ENCODE peak calls at places on chromosomes 5 and 9, in seven cellular contexts. V is neuronal stem cell; I is cardiac muscle cell; N is mammary epithelial cell; B is CD8-positive, alpha-beta T cell; O is CD4-positive, CD25-positive, alpha-beta regulatory T cell; C is effector memory CD4-positive, alpha-beta T cell. H is an unnamed sample.

GRCh38 chr5:179166886-179167841 is 107.0 kb downstream of the ZNF354C start:
- DNase-seq in V (peak; percentile 61), I (peak; percentile 60), N (no peak), B (peak; percentile 60), O (peak; percentile 13), C (peak; percentile 8), H (peak; percentile 43)

GRCh38 chr5:163165277-163165676 is 272.1 kb upstream of the CCNG1 start:
- DNase-seq in V (no peak), I (no peak), N (no peak), B (no peak), O (no peak), C (no peak), H (no peak)

GRCh38 chr5:170945275-170945674 is 83.5 kb downstream of the RANBP17 start:
- DNase-seq in V (no peak), I (no peak), N (no peak), B (no peak), O (no peak), C (no peak), H (no peak)

GRCh38 chr9:121299467-121300282 is 31.7 kb downstream of the GSN start:
- DNase-seq in V (no peak), I (peak; percentile 61), N (peak; percentile 19), B (no peak), O (no peak), C (no peak), H (no peak)

GRCh38 chr5:107736608-107737007 is 65.9 kb upstream of the EFNA5 start:
- DNase-seq in V (no peak), I (no peak), N (no peak), B (no peak), O (no peak), C (no peak), H (no peak)

GRCh38 chr5:56233230-56233629 is at the start of gene ANKRD55:
- DNase-seq in V (no peak), I (peak; percentile 4), N (no peak), B (no peak), O (no peak), C (no peak), H (no peak)

GRCh38 chr5:111069839-111070238 is 1.7 kb upstream of the TSLP start:
- DNase-seq in V (no peak), I (no peak), N (no peak), B (no peak), O (no peak), C (no peak), H (no peak)

GRCh38 chr5:10338996-10339903 is 14.2 kb upstream of the MARCHF6 start:
- DNase-seq in V (peak; percentile 45), I (no peak), N (no peak), B (no peak), O (no peak), C (no peak), H (peak; percentile 18)

GRCh38 chr9:32395483-32396216 is 11.2 kb downstream of the ACO1 start:
- DNase-seq in V (no peak), I (no peak), N (peak; percentile 88), B (no peak), O (no peak), C (no peak), H (no peak)

GRCh38 chr9:81906656-81907055 is 21.6 kb upstream of the SPATA31D4 start:
- DNase-seq in V (no peak), I (no peak), N (peak; percentile 40), B (no peak), O (no peak), C (no peak), H (no peak)

GRCh38 chr5:16606628-16607027 is 10.2 kb downstream of the RETREG1 start:
- DNase-seq in V (no peak), I (no peak), N (no peak), B (no peak), O (no peak), C (no peak), H (no peak)

GRCh38 chr5:98779264-98779877 is 5.9 kb downstream of the RGMB start:
- DNase-seq in V (no peak), I (no peak), N (no peak), B (no peak), O (no peak), C (no peak), H (no peak)
- H3K4me1 ChIP-seq in V (peaks cover 18% of the 10 kb centered on the region), I (peaks cover 3% of the 10 kb centered on the region), N (peaks cover 12% of the 10 kb centered on the region), B (peaks cover 13% of the 10 kb centered on the region), O (peaks cover 17% of the 10 kb centered on the region), C (peaks cover 7% of the 10 kb centered on the region), H (peaks cover 12% of the 10 kb centered on the region)

GRCh38 chr9:137028281-137029057 is 432 bp upstream of the ABCA2 start:
- DNase-seq in V (peak; percentile 75), I (peak; percentile 89), N (peak; percentile 47), B (peak; percentile 65), O (peak; percentile 70), C (peak; percentile 52), H (peak; percentile 79)

GRCh38 chr9:137030006-137030405 is 1.9 kb downstream of the FUT7 start:
- DNase-seq in V (no peak), I (no peak), N (no peak), B (no peak), O (no peak), C (no peak), H (no peak)

GRCh38 chr9:137028013-137028280 is at the start of gene ABCA2:
- DNase-seq in V (no peak), I (no peak), N (no peak), B (no peak), O (no peak), C (peak; percentile 55), H (no peak)

GRCh38 chr9:137030528-137030927 is 1.4 kb downstream of the FUT7 start:
- DNase-seq in V (no peak), I (no peak), N (no peak), B (no peak), O (no peak), C (no peak), H (no peak)

GRCh38 chr9:137029058-137029922 is 1.3 kb upstream of the ABCA2 start:
- DNase-seq in V (peak; percentile 75), I (peak; percentile 82), N (peak; percentile 50), B (peak; percentile 51), O (peak; percentile 60), C (peak; percentile 50), H (peak; percentile 63)
- H3K4me1 ChIP-seq in V (peaks cover 38% of the 10 kb centered on the region), I (peaks cover 5% of the 10 kb centered on the region), N (peaks cover 42% of the 10 kb centered on the region), B (peaks cover 73% of the 10 kb centered on the region), O (peaks cover 74% of the 10 kb centered on the region), C (peaks cover 65% of the 10 kb centered on the region), H (peaks cover 8% of the 10 kb centered on the region)

DNA sequence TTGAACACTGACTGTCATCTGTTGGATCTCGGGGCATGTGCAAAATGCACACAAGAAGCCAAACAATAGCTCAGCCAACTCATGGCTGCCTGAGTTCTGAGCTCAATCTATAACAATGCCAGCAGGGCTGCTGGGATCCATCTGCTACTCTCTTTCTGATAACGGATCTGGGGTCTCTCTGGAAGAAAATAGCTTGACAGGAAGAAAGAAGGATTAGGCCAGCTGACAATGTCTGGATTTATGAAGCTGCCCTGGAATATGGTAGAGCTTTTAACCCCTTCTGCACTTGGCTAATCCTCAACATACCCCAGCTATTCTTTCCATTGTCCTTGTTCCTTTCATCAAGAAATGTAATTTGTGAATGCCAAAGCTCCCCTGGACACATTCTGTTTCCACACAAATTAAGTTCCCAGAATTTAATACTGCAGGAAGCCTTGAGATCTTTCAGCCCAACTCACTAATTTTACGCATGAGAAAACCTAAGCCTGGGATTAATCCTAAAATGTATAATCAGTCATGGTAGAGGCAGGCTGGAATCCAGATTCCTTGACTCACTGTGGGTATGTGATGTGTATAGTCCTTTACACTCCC is 62.7 kb upstream of the PCA3 start:
- DNase-seq in V (peak; percentile 37), I (no peak), N (no peak), B (no peak), O (no peak), C (no peak), H (peak; percentile 91)
- H3K4me1 ChIP-seq in V (no peaks in the 10 kb centered on the region), I (no peaks in the 10 kb centered on the region), N (no peaks in the 10 kb centered on the region), B (no peaks in the 10 kb centered on the region), O (no peaks in the 10 kb centered on the region), C (no peaks in the 10 kb centered on the region), H (peaks cover 6% of the 10 kb centered on the region)

DNA sequence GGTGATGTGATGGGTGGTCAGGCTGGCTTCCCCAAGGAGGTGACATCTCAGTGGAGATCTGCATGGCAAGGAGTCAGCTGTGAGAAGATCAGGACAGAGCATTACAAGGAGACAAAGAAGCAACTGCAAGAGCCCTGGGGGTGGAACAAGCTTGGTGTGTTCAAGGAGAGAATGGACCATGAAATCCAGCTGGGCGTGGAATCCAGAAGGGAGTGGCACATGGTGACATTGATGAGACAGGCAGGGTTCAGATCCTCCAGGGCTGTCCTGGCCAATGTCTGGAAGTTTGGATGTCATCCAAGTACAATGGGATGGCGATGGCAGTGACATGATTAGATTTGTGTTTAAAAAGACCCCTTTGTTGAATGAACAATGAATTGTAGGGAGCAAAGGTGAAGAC is 175.6 kb downstream of the MACROH2A1 start:
- DNase-seq in V (no peak), I (no peak), N (no peak), B (no peak), O (no peak), C (no peak), H (no peak)
- H3K4me1 ChIP-seq in V (no peaks in the 10 kb centered on the region), I (peaks cover 4% of the 10 kb centered on the region), N (no peaks in the 10 kb centered on the region), B (no peaks in the 10 kb centered on the region), O (no peaks in the 10 kb centered on the region), C (no peaks in the 10 kb centered on the region), H (peaks cover 9% of the 10 kb centered on the region)

GRCh38 chr5:136145030-136145429 is 12.4 kb downstream of the SMAD5 start:
- DNase-seq in V (no peak), I (no peak), N (no peak), B (no peak), O (no peak), C (no peak), H (no peak)
- H3K4me1 ChIP-seq in V (peaks cover 4% of the 10 kb centered on the region), I (peaks cover 11% of the 10 kb centered on the region), N (peaks cover 9% of the 10 kb centered on the region), B (no peaks in the 10 kb centered on the region), O (no peaks in the 10 kb centered on the region), C (peaks cover 2% of the 10 kb centered on the region), H (peaks cover 63% of the 10 kb centered on the region)

GRCh38 chr5:141845371-141845821 is 32.8 kb downstream of the PCDH1 start:
- DNase-seq in V (no peak), I (no peak), N (no peak), B (no peak), O (no peak), C (no peak), H (peak; percentile 47)

GRCh38 chr5:141843156-141843927 is 34.9 kb downstream of the PCDH1 start:
- DNase-seq in V (no peak), I (no peak), N (peak; percentile 20), B (no peak), O (no peak), C (no peak), H (no peak)

GRCh38 chr5:141844414-141845097 is 33.7 kb downstream of the PCDH1 start:
- DNase-seq in V (no peak), I (no peak), N (no peak), B (no peak), O (no peak), C (no peak), H (no peak)

GRCh38 chr5:141848771-141849370 is 29.3 kb downstream of the PCDH1 start:
- DNase-seq in V (no peak), I (no peak), N (peak; percentile 98), B (no peak), O (no peak), C (no peak), H (peak; percentile 78)

GRCh38 chr5:141846031-141846430 is 32.2 kb downstream of the PCDH1 start:
- DNase-seq in V (peak; percentile 56), I (peak; percentile 29), N (no peak), B (no peak), O (no peak), C (no peak), H (no peak)
- H3K4me1 ChIP-seq in V (peaks cover 58% of the 10 kb centered on the region), I (no peaks in the 10 kb centered on the region), N (peaks cover 21% of the 10 kb centered on the region), B (peaks cover 7% of the 10 kb centered on the region), O (peaks cover 15% of the 10 kb centered on the region), C (no peaks in the 10 kb centered on the region), H (peaks cover 12% of the 10 kb centered on the region)

GRCh38 chr5:181161534-181162175 is 14.3 kb downstream of the OR2V2 start:
- DNase-seq in V (no peak), I (no peak), N (no peak), B (no peak), O (no peak), C (no peak), H (no peak)
- H3K4me1 ChIP-seq in V (peaks cover 3% of the 10 kb centered on the region), I (no peaks in the 10 kb centered on the region), N (peaks cover 13% of the 10 kb centered on the region), B (peaks cover 22% of the 10 kb centered on the region), O (peaks cover 11% of the 10 kb centered on the region), C (peaks cover 12% of the 10 kb centered on the region), H (peaks cover 9% of the 10 kb centered on the region)